ENCODE peak calls at places on chromosome 1, in nine cellular contexts. One of them, this sample, is unnamed.
A peak's percentile ranks its signal among the peaks of the same experiment; 100 is the strongest.

GRCh38 chr1:43382027-43382771 is 7.4 kb downstream of the MED8 start:
- DNase-seq in stimulated activated naive CD8-positive, alpha-beta T cell treated with anti-CD3 and anti-CD28 coated beads, Interleukin-15, Interleukin-2, amounts not matched to agents 100 U/mL and 50 U/mL, for 24 hours: no peak
- DNase-seq in stimulated activated CD8-positive, alpha-beta memory T cell treated with anti-CD3 and anti-CD28 coated beads, Interleukin-7, amount 100 ng/mL, for 24 hours: no peak
- DNase-seq in GM20000: no peak
- DNase-seq in GM23338: no peak
- DNase-seq in OCI-LY7: no peak
- DNase-seq in Caki2: no peak
- DNase-seq in KBM-7: no peak
- DNase-seq in kidney tubule cell: no peak
- DNase-seq in this sample: peak; percentile 94

GRCh38 chr1:27161594-27161993 is 6.7 kb upstream of the SLC9A1 start:
- DNase-seq in stimulated activated naive CD8-positive, alpha-beta T cell treated with anti-CD3 and anti-CD28 coated beads, Interleukin-15, Interleukin-2, amounts not matched to agents 100 U/mL and 50 U/mL, for 24 hours: no peak
- DNase-seq in stimulated activated CD8-positive, alpha-beta memory T cell treated with anti-CD3 and anti-CD28 coated beads, Interleukin-7, amount 100 ng/mL, for 24 hours: no peak
- DNase-seq in GM20000: peak; percentile 65
- DNase-seq in GM23338: no peak
- DNase-seq in OCI-LY7: peak; percentile 87
- DNase-seq in Caki2: peak; percentile 52
- DNase-seq in KBM-7: peak; percentile 61
- DNase-seq in kidney tubule cell: no peak
- DNase-seq in this sample: no peak

GRCh38 chr1:223780926-223781325 is 64.8 kb downstream of the TP53BP2 start:
- DNase-seq in stimulated activated naive CD8-positive, alpha-beta T cell treated with anti-CD3 and anti-CD28 coated beads, Interleukin-15, Interleukin-2, amounts not matched to agents 100 U/mL and 50 U/mL, for 24 hours: no peak
- DNase-seq in stimulated activated CD8-positive, alpha-beta memory T cell treated with anti-CD3 and anti-CD28 coated beads, Interleukin-7, amount 100 ng/mL, for 24 hours: no peak
- DNase-seq in GM20000: no peak
- DNase-seq in GM23338: no peak
- DNase-seq in OCI-LY7: no peak
- DNase-seq in Caki2: no peak
- DNase-seq in KBM-7: no peak
- DNase-seq in kidney tubule cell: peak; percentile 42
- DNase-seq in this sample: no peak

GRCh38 chr1:202805886-202806511 is 2.2 kb downstream of the KDM5B start:
- DNase-seq in stimulated activated naive CD8-positive, alpha-beta T cell treated with anti-CD3 and anti-CD28 coated beads, Interleukin-15, Interleukin-2, amounts not matched to agents 100 U/mL and 50 U/mL, for 24 hours: no peak
- DNase-seq in stimulated activated CD8-positive, alpha-beta memory T cell treated with anti-CD3 and anti-CD28 coated beads, Interleukin-7, amount 100 ng/mL, for 24 hours: no peak
- DNase-seq in GM20000: peak; percentile 44
- DNase-seq in GM23338: no peak
- DNase-seq in OCI-LY7: no peak
- DNase-seq in Caki2: no peak
- DNase-seq in KBM-7: peak; percentile 45
- DNase-seq in kidney tubule cell: peak; percentile 13
- DNase-seq in this sample: no peak

GRCh38 chr1:59115865-59116264 is 181.0 kb upstream of the FGGY start:
- DNase-seq in stimulated activated naive CD8-positive, alpha-beta T cell treated with anti-CD3 and anti-CD28 coated beads, Interleukin-15, Interleukin-2, amounts not matched to agents 100 U/mL and 50 U/mL, for 24 hours: no peak
- DNase-seq in stimulated activated CD8-positive, alpha-beta memory T cell treated with anti-CD3 and anti-CD28 coated beads, Interleukin-7, amount 100 ng/mL, for 24 hours: no peak
- DNase-seq in GM20000: no peak
- DNase-seq in GM23338: no peak
- DNase-seq in OCI-LY7: no peak
- DNase-seq in Caki2: no peak
- DNase-seq in KBM-7: no peak
- DNase-seq in kidney tubule cell: no peak
- DNase-seq in this sample: no peak

GRCh38 chr1:38551318-38551717 is 308.3 kb downstream of the RRAGC start:
- DNase-seq in stimulated activated naive CD8-positive, alpha-beta T cell treated with anti-CD3 and anti-CD28 coated beads, Interleukin-15, Interleukin-2, amounts not matched to agents 100 U/mL and 50 U/mL, for 24 hours: no peak
- DNase-seq in stimulated activated CD8-positive, alpha-beta memory T cell treated with anti-CD3 and anti-CD28 coated beads, Interleukin-7, amount 100 ng/mL, for 24 hours: no peak
- DNase-seq in GM20000: no peak
- DNase-seq in GM23338: no peak
- DNase-seq in OCI-LY7: no peak
- DNase-seq in Caki2: no peak
- DNase-seq in KBM-7: no peak
- DNase-seq in kidney tubule cell: no peak
- DNase-seq in this sample: no peak

GRCh38 chr1:240714893-240715292 is 102.9 kb upstream of the GREM2 start:
- DNase-seq in stimulated activated naive CD8-positive, alpha-beta T cell treated with anti-CD3 and anti-CD28 coated beads, Interleukin-15, Interleukin-2, amounts not matched to agents 100 U/mL and 50 U/mL, for 24 hours: no peak
- DNase-seq in stimulated activated CD8-positive, alpha-beta memory T cell treated with anti-CD3 and anti-CD28 coated beads, Interleukin-7, amount 100 ng/mL, for 24 hours: no peak
- DNase-seq in GM20000: no peak
- DNase-seq in GM23338: no peak
- DNase-seq in OCI-LY7: no peak
- DNase-seq in Caki2: no peak
- DNase-seq in KBM-7: no peak
- DNase-seq in kidney tubule cell: no peak
- DNase-seq in this sample: no peak

GRCh38 chr1:231240531-231240882 is 505 bp upstream of the GNPAT start:
- DNase-seq in stimulated activated naive CD8-positive, alpha-beta T cell treated with anti-CD3 and anti-CD28 coated beads, Interleukin-15, Interleukin-2, amounts not matched to agents 100 U/mL and 50 U/mL, for 24 hours: no peak
- DNase-seq in stimulated activated CD8-positive, alpha-beta memory T cell treated with anti-CD3 and anti-CD28 coated beads, Interleukin-7, amount 100 ng/mL, for 24 hours: peak; percentile 0
- DNase-seq in GM20000: no peak
- DNase-seq in GM23338: no peak
- DNase-seq in OCI-LY7: no peak
- DNase-seq in Caki2: no peak
- DNase-seq in KBM-7: no peak
- DNase-seq in kidney tubule cell: peak; percentile 37
- DNase-seq in this sample: no peak

GRCh38 chr1:53313556-53313955 is 14.3 kb downstream of the LRP8 start:
- DNase-seq in stimulated activated naive CD8-positive, alpha-beta T cell treated with anti-CD3 and anti-CD28 coated beads, Interleukin-15, Interleukin-2, amounts not matched to agents 100 U/mL and 50 U/mL, for 24 hours: no peak
- DNase-seq in stimulated activated CD8-positive, alpha-beta memory T cell treated with anti-CD3 and anti-CD28 coated beads, Interleukin-7, amount 100 ng/mL, for 24 hours: no peak
- DNase-seq in GM20000: no peak
- DNase-seq in GM23338: no peak
- DNase-seq in OCI-LY7: no peak
- DNase-seq in Caki2: no peak
- DNase-seq in KBM-7: no peak
- DNase-seq in kidney tubule cell: no peak
- DNase-seq in this sample: no peak

GRCh38 chr1:226201029-226201593 is 14.6 kb upstream of the ACBD3 start:
- DNase-seq in stimulated activated naive CD8-positive, alpha-beta T cell treated with anti-CD3 and anti-CD28 coated beads, Interleukin-15, Interleukin-2, amounts not matched to agents 100 U/mL and 50 U/mL, for 24 hours: no peak
- DNase-seq in stimulated activated CD8-positive, alpha-beta memory T cell treated with anti-CD3 and anti-CD28 coated beads, Interleukin-7, amount 100 ng/mL, for 24 hours: no peak
- DNase-seq in GM20000: peak; percentile 67
- DNase-seq in GM23338: peak; percentile 74
- DNase-seq in OCI-LY7: peak; percentile 79
- DNase-seq in Caki2: no peak
- DNase-seq in KBM-7: no peak
- DNase-seq in kidney tubule cell: no peak
- DNase-seq in this sample: no peak

GRCh38 chr1:77039739-77040138 is 172.5 kb downstream of the ST6GALNAC5 start:
- DNase-seq in stimulated activated naive CD8-positive, alpha-beta T cell treated with anti-CD3 and anti-CD28 coated beads, Interleukin-15, Interleukin-2, amounts not matched to agents 100 U/mL and 50 U/mL, for 24 hours: no peak
- DNase-seq in stimulated activated CD8-positive, alpha-beta memory T cell treated with anti-CD3 and anti-CD28 coated beads, Interleukin-7, amount 100 ng/mL, for 24 hours: no peak
- DNase-seq in GM20000: no peak
- DNase-seq in GM23338: no peak
- DNase-seq in OCI-LY7: no peak
- DNase-seq in Caki2: peak; percentile 62
- DNase-seq in KBM-7: no peak
- DNase-seq in kidney tubule cell: peak; percentile 94
- DNase-seq in this sample: peak; percentile 61

GRCh38 chr1:42737257-42737656 is 2.8 kb downstream of the CLDN19 start:
- DNase-seq in stimulated activated naive CD8-positive, alpha-beta T cell treated with anti-CD3 and anti-CD28 coated beads, Interleukin-15, Interleukin-2, amounts not matched to agents 100 U/mL and 50 U/mL, for 24 hours: no peak
- DNase-seq in stimulated activated CD8-positive, alpha-beta memory T cell treated with anti-CD3 and anti-CD28 coated beads, Interleukin-7, amount 100 ng/mL, for 24 hours: no peak
- DNase-seq in GM20000: peak; percentile 65
- DNase-seq in GM23338: no peak
- DNase-seq in OCI-LY7: peak; percentile 58
- DNase-seq in Caki2: no peak
- DNase-seq in KBM-7: peak; percentile 91
- DNase-seq in kidney tubule cell: peak; percentile 28
- DNase-seq in this sample: peak; percentile 65

This sample was measured in Ammon's horn.